ENCODE peak calls at places on chromosomes 7 and 10, in five cellular contexts. T is breast epithelium, U is Panc1, G is adrenal gland, C is kidney. Q is an unnamed sample. For H3K4me1, H3K9me3 and H3K36me3, the result is how much of the 10 kb centered on the place peaks cover.

GRCh38 chr7:75688200-75689136 is 50.3 kb downstream of the HIP1 start:
- DNase-seq in C (peak), G (no peak), T (no peak), U (no peak), Q (no peak)

GRCh38 chr7:93354815-93355214 is 122.6 kb downstream of the VPS50 start:
- DNase-seq in C (no peak), T (no peak), G (no peak), U (no peak), Q (no peak)

GRCh38 chr7:81887098-81887497 is 117.3 kb upstream of the HGF start:
- DNase-seq in U (no peak), C (no peak), T (no peak), G (no peak), Q (no peak)

GRCh38 chr10:27360581-27361172 is 120.1 kb upstream of the ACBD5 start:
- DNase-seq in G (peak), U (peak), T (peak), C (no peak), Q (peak)

GRCh38 chr10:96789571-96790108 is 42.5 kb upstream of the LCOR start:
- DNase-seq in G (no peak), T (no peak), C (no peak), U (no peak), Q (peak)

GRCh38 chr7:88759216-88759955 is at the start of gene ZNF804B:
- DNase-seq in C (peak), U (no peak), T (no peak), G (peak), Q (no peak)

GRCh38 chr10:35822316-35822715 is 180.2 kb upstream of the FZD8 start:
- DNase-seq in G (peak), C (peak), U (no peak), T (peak), Q (no peak)

GRCh38 chr10:111410740-111411139 is 333.9 kb downstream of the ADRA2A start:
- DNase-seq in T (no peak), G (no peak), C (no peak), U (no peak), Q (no peak)

GRCh38 chr10:6151087-6151977 is 51.4 kb upstream of the PFKFB3 start:
- DNase-seq in U (no peak), C (no peak), T (no peak), G (peak), Q (peak)

GRCh38 chr7:104951546-104951945 is 62.5 kb upstream of the KMT2E start:
- DNase-seq in U (no peak), T (no peak), C (no peak), G (no peak), Q (no peak)

GRCh38 chr10:24209421-24209770 is 458 bp downstream of the KIAA1217 start:
- DNase-seq in G (peak), C (no peak), T (no peak), U (no peak), Q (no peak)

GRCh38 chr10:71255817-71256660 is 43.7 kb downstream of the UNC5B start:
- DNase-seq in U (no peak), G (no peak), T (no peak), C (no peak), Q (no peak)

GRCh38 chr10:128808921-128809440 is 658.1 kb upstream of the MGMT start:
- DNase-seq in C (no peak), T (no peak), G (no peak), U (no peak), Q (no peak)

GRCh38 chr10:78305311-78305710 is 271.6 kb downstream of the RPS24 start:
- DNase-seq in U (no peak), T (peak), C (no peak), G (no peak), Q (no peak)

GRCh38 chr10:117168135-117168674 is 29.1 kb upstream of the KCNK18 start:
- DNase-seq in G (peak), T (no peak), U (no peak), C (peak), Q (peak)

GRCh38 chr7:47402941-47403340 is 179.0 kb downstream of the TNS3 start:
- DNase-seq in G (no peak), T (peak), C (no peak), U (no peak), Q (no peak)

GRCh38 chr7:128197586-128197985 is 43.5 kb upstream of the LEP start:
- DNase-seq in C (no peak), T (no peak), U (no peak), G (no peak), Q (no peak)

GRCh38 chr7:29109815-29110385 is 36.4 kb downstream of the CPVL start:
- DNase-seq in U (no peak), C (no peak), T (peak), G (no peak), Q (no peak)

GRCh38 chr10:6411424-6411823 is 168.7 kb downstream of the PRKCQ start:
- DNase-seq in U (no peak), G (no peak), C (no peak), T (no peak), Q (no peak)

GRCh38 chr10:15254808-15255655 is 86.5 kb upstream of the NMT2 start:
- DNase-seq in U (no peak), C (no peak), T (no peak), G (peak), Q (peak)

GRCh38 chr10:28984431-28984830 is 304.4 kb upstream of the LYZL1 start:
- DNase-seq in U (no peak), C (peak), T (peak), G (peak), Q (no peak)

GRCh38 chr7:2719007-2719406 is 31.0 kb downstream of the AMZ1 start:
- DNase-seq in C (no peak), T (no peak), G (no peak), U (no peak), Q (peak)

GRCh38 chr7:128035712-128036111 is 4.5 kb upstream of the LRRC4 start:
- DNase-seq in G (no peak), T (no peak), C (no peak), U (no peak), Q (no peak)

GRCh38 chr7:46547044-46547443 is 626.0 kb upstream of the IGFBP3 start:
- DNase-seq in G (no peak), U (no peak), C (no peak), T (no peak), Q (no peak)

GRCh38 chr10:60137292-60137992 is 231.1 kb upstream of the CCDC6 start:
- DNase-seq in C (no peak), T (no peak), U (no peak), G (no peak), Q (no peak)

GRCh38 chr7:137682596-137682995 is 164.2 kb downstream of the DGKI start:
- DNase-seq in T (no peak), U (no peak), C (no peak), G (no peak), Q (no peak)

GRCh38 chr7:138105216-138105615 is 29.0 kb downstream of the AKR1D1 start:
- DNase-seq in C (no peak), U (no peak), T (no peak), G (no peak), Q (no peak)

GRCh38 chr7:2193575-2194305 is 39.0 kb downstream of the MAD1L1 start:
- DNase-seq in C (no peak), U (no peak), G (no peak), T (no peak), Q (no peak)

GRCh38 chr10:123287594-123288247 is 133.5 kb downstream of the BUB3 start:
- DNase-seq in T (no peak), G (no peak), U (peak), C (no peak), Q (no peak)

GRCh38 chr7:136585954-136586670 is 282.3 kb upstream of the CHRM2 start:
- DNase-seq in T (no peak), G (no peak), U (no peak), C (no peak), Q (no peak)

GRCh38 chr7:27834179-27834921 is 94.4 kb downstream of the TAX1BP1 start:
- DNase-seq in C (no peak), T (no peak), G (no peak), U (no peak), Q (no peak)

GRCh38 chr10:1465421-1465902 is 271.9 kb downstream of the ADARB2 start:
- DNase-seq in U (no peak), C (no peak), T (no peak), G (no peak), Q (no peak)

GRCh38 chr7:44567884-44568283 is 5.8 kb downstream of the DDX56 start:
- DNase-seq in C (no peak), T (no peak), G (no peak), U (no peak), Q (no peak)

GRCh38 chr7:154746551-154746950 is 256.4 kb downstream of the PAXIP1 start:
- DNase-seq in T (no peak), G (no peak), C (no peak), U (no peak), Q (no peak)

GRCh38 chr10:90858489-90858968 is 690 bp upstream of the HTR7 start:
- DNase-seq in C (no peak), T (no peak), U (no peak), G (no peak), Q (no peak)

GRCh38 chr7:64876792-64877713 is 26.0 kb upstream of the ZNF273 start:
- DNase-seq in T (no peak), G (peak), U (no peak), C (peak), Q (peak)

GRCh38 chr7:119703895-119704294 is 569.1 kb upstream of the KCND2 start:
- DNase-seq in G (no peak), C (no peak), T (no peak), U (no peak), Q (no peak)

DNA sequence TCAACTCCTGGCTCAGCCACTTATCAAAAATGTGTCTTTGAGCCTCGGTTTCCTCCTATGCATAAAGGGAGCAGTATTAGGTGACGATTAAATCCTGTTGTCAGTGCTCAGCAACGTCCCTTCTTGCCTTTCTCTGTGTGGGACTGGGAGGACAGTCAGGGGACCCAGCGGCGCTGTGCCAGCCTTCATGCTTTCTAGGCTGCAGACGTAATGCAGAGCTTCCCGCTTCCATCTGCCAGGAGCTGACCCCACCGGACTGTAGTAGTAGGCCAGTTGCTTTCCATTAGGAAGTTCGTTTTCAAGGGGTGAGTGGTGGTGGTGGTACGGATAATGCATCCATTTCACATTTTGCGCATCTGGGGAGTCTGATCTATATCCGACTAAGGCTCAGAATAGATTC is 321.8 kb downstream of the PLXNA4 start:
- DNase-seq in U (no peak), T (no peak), C (no peak), G (no peak), Q (no peak)
- H3K4me1 ChIP-seq in U (under half), T (under half), C (under half), G (under half), Q (under half)

GRCh38 chr10:5148678-5149032 is 36.3 kb downstream of the AKR1C8 start:
- DNase-seq in C (no peak), T (no peak), U (no peak), G (no peak), Q (no peak)
- H3K9me3 ChIP-seq in C (under half), T (under half), U (under half), G (under half), Q (under half)

GRCh38 chr7:116547347-116547746 is 22.5 kb downstream of the CAV1 start:
- DNase-seq in U (no peak), C (no peak), G (no peak), T (no peak), Q (no peak)
- H3K36me3 ChIP-seq in U (under half), C (under half), G (under half), T (under half), Q (under half)

GRCh38 chr7:52302765-52303520 is 732.5 kb upstream of the POM121L12 start:
- DNase-seq in G (no peak), C (no peak), U (no peak), T (no peak), Q (no peak)

GRCh38 chr7:52297128-52297527 is 738.3 kb upstream of the POM121L12 start:
- DNase-seq in G (no peak), U (no peak), C (no peak), T (no peak), Q (no peak)
- H3K4me1 ChIP-seq in G (under half), U (under half), C (under half), T (under half), Q (under half)

GRCh38 chr10:42984035-42984610 is 92.7 kb upstream of the RET start:
- DNase-seq in G (no peak), T (no peak), U (no peak), C (no peak), Q (no peak)
- H3K9me3 ChIP-seq in G (under half), T (under half), U (under half), C (under half), Q (under half)

GRCh38 chr7:70774895-70775527 is 356.9 kb upstream of the GALNT17 start:
- DNase-seq in T (no peak), G (no peak), U (no peak), C (no peak), Q (no peak)
- H3K36me3 ChIP-seq in T (under half), G (under half), U (under half), C (under half), Q (under half)

DNA sequence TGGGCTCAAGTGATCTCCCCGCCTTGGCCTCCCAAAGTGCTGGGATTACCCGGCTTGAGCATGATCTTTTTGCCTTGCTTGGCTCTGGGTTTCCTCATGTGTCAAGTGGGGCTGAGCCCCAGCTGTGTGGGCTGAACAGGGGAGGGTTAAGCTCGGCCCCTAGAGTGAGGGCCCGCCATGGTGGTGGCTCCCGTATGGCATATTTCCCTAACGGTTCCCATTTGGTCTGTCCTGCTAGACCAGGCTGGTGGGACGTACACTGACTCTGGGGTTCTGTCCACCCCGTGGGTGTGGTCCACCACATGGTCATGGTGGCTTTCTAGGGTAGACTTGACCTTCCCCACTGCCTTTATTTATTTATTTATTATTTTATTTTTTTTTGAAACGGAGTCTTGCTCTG is 66.4 kb downstream of the LHPP start:
- DNase-seq in T (no peak), C (peak), G (no peak), U (no peak), Q (no peak)
- H3K4me1 ChIP-seq in T (under half), C (under half), G (under half), U (under half), Q (under half)

Q was measured in naive thymus-derived CD4-positive, alpha-beta T cell.